ENCODE peak calls at places on chromosomes 2 and 18, in nine cellular contexts. Z, W, F, A, V, D, H, E and R are unnamed samples.
A peak's percentile ranks its signal among the peaks of the same experiment; 100 is the strongest.

GRCh38 chr2:30305235-30305634 is 73.9 kb downstream of the LBH start:
- DNase-seq in Z (no peak), W (no peak), F (no peak), A (no peak), V (no peak), D (no peak), H (no peak), E (no peak), R (no peak)

GRCh38 chr2:80311304-80311703 is 6.8 kb upstream of the LRRTM1 start:
- DNase-seq in Z (no peak), W (no peak), F (no peak), A (no peak), V (no peak), D (no peak), H (no peak), E (no peak), R (no peak)

GRCh38 chr2:96952976-96953610 is 33.3 kb downstream of the FAM178B start:
- DNase-seq in Z (peak; percentile 37), W (no peak), F (no peak), A (no peak), V (no peak), D (peak; percentile 55), H (peak; percentile 42), E (no peak), R (peak; percentile 38)

GRCh38 chr2:95278051-95278471 is 3.8 kb downstream of the PROM2 start:
- DNase-seq in Z (no peak), W (peak; percentile 12), F (peak; percentile 76), A (no peak), V (no peak), D (peak; percentile 54), H (no peak), E (no peak), R (peak; percentile 77)

GRCh38 chr2:65331361-65331760 is 101.0 kb downstream of the SPRED2 start:
- DNase-seq in Z (no peak), W (no peak), F (no peak), A (no peak), V (no peak), D (no peak), H (no peak), E (no peak), R (no peak)

GRCh38 chr2:64426191-64426952 is 27.6 kb upstream of the LGALSL start:
- DNase-seq in Z (no peak), W (no peak), F (no peak), A (no peak), V (no peak), D (no peak), H (no peak), E (no peak), R (no peak)

GRCh38 chr2:231877533-231878456 is 48.4 kb downstream of the NPPC start:
- DNase-seq in Z (no peak), W (no peak), F (no peak), A (peak; percentile 36), V (peak; percentile 69), D (no peak), H (no peak), E (peak; percentile 6), R (no peak)

GRCh38 chr2:107374261-107374660 is 452.4 kb upstream of the RGPD4 start:
- DNase-seq in Z (no peak), W (no peak), F (no peak), A (no peak), V (no peak), D (no peak), H (no peak), E (no peak), R (no peak)

GRCh38 chr2:109209412-109209811 is 80.4 kb downstream of the SH3RF3 start:
- DNase-seq in Z (peak; percentile 32), W (no peak), F (no peak), A (no peak), V (no peak), D (no peak), H (no peak), E (no peak), R (no peak)

GRCh38 chr2:152587187-152587947 is 129.9 kb downstream of the PRPF40A start:
- DNase-seq in Z (no peak), W (no peak), F (no peak), A (no peak), V (no peak), D (no peak), H (no peak), E (no peak), R (no peak)

GRCh38 chr2:200618590-200619021 is 32.8 kb downstream of the AOX1 start:
- DNase-seq in Z (peak; percentile 16), W (no peak), F (no peak), A (no peak), V (no peak), D (no peak), H (no peak), E (no peak), R (no peak)

GRCh38 chr2:149989447-149990063 is 402.0 kb upstream of the MMADHC start:
- DNase-seq in Z (no peak), W (no peak), F (no peak), A (no peak), V (no peak), D (no peak), H (no peak), E (no peak), R (no peak)

DNA sequence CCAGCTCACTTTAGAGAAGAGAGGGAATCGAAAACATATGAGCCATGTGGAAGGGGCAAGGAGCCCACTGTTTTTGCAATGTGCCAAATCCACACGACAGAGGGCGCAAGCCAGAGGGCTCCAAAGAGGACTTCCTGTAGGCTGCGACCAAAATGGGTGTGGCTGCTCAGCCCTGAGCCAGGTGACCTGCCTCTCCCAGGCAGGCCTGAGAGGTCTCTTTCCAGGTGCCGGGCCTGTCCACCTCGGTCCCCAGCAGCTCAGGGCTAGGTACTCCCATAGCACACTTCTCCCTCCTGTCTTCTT is 153.8 kb downstream of the TTC32 start:
- DNase-seq in Z (no peak), W (no peak), F (no peak), A (no peak), V (no peak), D (no peak), H (no peak), E (no peak), R (no peak)
- TF ChIP-seq CTCF in Z (no peak), W (no peak), F (no peak), A (no peak), V (no peak), D (no peak), H (no peak), E (no peak), R (no peak)

GRCh38 chr2:121316986-121317385 is 32.0 kb upstream of the TFCP2L1 start:
- DNase-seq in Z (no peak), W (no peak), F (no peak), A (no peak), V (no peak), D (no peak), H (no peak), E (no peak), R (no peak)
- TF ChIP-seq CTCF in Z (no peak), W (no peak), F (no peak), A (no peak), V (no peak), D (no peak), H (no peak), E (no peak), R (no peak)

GRCh38 chr18:697771-698170 is 14.7 kb downstream of the ENOSF1 start:
- DNase-seq in Z (no peak), W (no peak), F (no peak), A (no peak), V (no peak), D (no peak), H (no peak), E (no peak), R (no peak)
- TF ChIP-seq CTCF in Z (no peak), W (no peak), F (no peak), A (no peak), V (no peak), D (no peak), H (no peak), E (no peak), R (no peak)

GRCh38 chr2:174634130-174635014 is 36.8 kb upstream of the WIPF1 start:
- DNase-seq in Z (no peak), W (no peak), F (no peak), A (no peak), V (no peak), D (no peak), H (peak; percentile 26), E (no peak), R (no peak)
- TF ChIP-seq CTCF in Z (no peak), W (no peak), F (no peak), A (no peak), V (no peak), D (no peak), H (no peak), E (no peak), R (no peak)

DNA sequence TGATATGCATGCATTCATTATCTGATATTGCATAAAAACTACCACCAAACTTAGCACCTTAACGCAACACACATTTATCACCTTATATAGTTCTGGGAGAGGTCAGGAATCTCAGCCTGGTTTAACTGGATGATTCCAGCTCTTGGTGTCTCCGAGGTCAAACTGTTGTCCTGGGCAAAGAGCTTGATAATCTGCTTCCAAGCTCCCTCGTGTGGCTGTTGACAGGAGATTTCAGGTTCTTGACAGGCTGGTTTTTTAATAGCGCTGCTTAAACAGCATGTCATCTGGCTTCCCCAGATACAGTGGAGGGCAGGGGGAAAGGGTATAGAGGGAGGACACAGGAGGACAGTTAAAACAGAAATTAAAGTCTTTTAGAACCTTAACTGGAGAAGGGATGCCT is 785.0 kb downstream of the CNTNAP5 start:
- DNase-seq in Z (peak; percentile 70), W (no peak), F (no peak), A (no peak), V (no peak), D (no peak), H (peak; percentile 52), E (peak; percentile 83), R (no peak)
- TF ChIP-seq CTCF in Z (peak; percentile 62), W (no peak), F (peak; percentile 41), A (no peak), V (no peak), D (no peak), H (peak; percentile 36), E (no peak), R (peak; percentile 35)

GRCh38 chr2:48107326-48107925 is 201.1 kb upstream of the FBXO11 start:
- DNase-seq in Z (peak; percentile 39), W (no peak), F (no peak), A (peak; percentile 67), V (no peak), D (no peak), H (no peak), E (no peak), R (no peak)
- TF ChIP-seq CTCF in Z (no peak), W (no peak), F (no peak), A (no peak), V (no peak), D (no peak), H (no peak), E (no peak), R (peak; percentile 25)

DNA sequence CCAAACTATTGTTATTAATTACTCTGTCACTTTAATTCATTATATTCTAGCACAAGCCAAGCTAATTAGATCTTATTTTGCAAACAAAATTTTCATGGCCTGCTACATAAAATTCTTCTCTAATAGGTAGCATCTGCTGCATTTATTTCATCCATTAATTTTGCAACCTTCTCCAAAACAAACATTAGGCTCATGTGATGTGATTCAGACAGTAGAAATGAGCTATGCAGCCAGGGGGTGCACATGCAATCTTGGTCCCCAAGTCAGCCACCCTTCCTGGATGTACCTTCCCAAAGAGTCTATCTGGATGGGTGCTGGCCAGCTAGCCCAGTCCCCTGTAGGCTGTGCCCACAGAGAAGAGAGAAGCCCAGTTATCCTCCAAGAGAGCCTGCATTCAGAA is 242.1 kb upstream of the OSR1 start:
- DNase-seq in Z (no peak), W (no peak), F (no peak), A (no peak), V (no peak), D (no peak), H (no peak), E (no peak), R (no peak)
- TF ChIP-seq CTCF in Z (no peak), W (no peak), F (no peak), A (no peak), V (no peak), D (no peak), H (no peak), E (no peak), R (no peak)